ENCODE peak calls at places on chromosomes 5 and 9, in seven cellular contexts. One of them, this sample, is unnamed.

GRCh38 chr5:128516978-128517377 is 21.1 kb downstream of the FBN2 start:
- DNase-seq in H4: no peak
- DNase-seq in stimulated activated CD8-positive, alpha-beta memory T cell treated with anti-CD3 and anti-CD28 coated beads, Interleukin-15, amount 100 ng/mL, for 1 hour: no peak
- DNase-seq in IMR-90: no peak
- DNase-seq in left cardiac atrium: no peak
- DNase-seq in ureter: no peak
- DNase-seq in HuH-7: no peak
- DNase-seq in this sample: no peak

GRCh38 chr5:146860213-146860891 is 18.2 kb downstream of the PPP2R2B start:
- DNase-seq in H4: peak; percentile 15
- DNase-seq in stimulated activated CD8-positive, alpha-beta memory T cell treated with anti-CD3 and anti-CD28 coated beads, Interleukin-15, amount 100 ng/mL, for 1 hour: no peak
- DNase-seq in IMR-90: no peak
- DNase-seq in left cardiac atrium: no peak
- DNase-seq in ureter: no peak
- DNase-seq in HuH-7: no peak
- DNase-seq in this sample: no peak

GRCh38 chr9:129437626-129438323 is 183.1 kb downstream of the C9orf50 start:
- DNase-seq in H4: no peak
- DNase-seq in stimulated activated CD8-positive, alpha-beta memory T cell treated with anti-CD3 and anti-CD28 coated beads, Interleukin-15, amount 100 ng/mL, for 1 hour: no peak
- DNase-seq in IMR-90: no peak
- DNase-seq in left cardiac atrium: no peak
- DNase-seq in ureter: no peak
- DNase-seq in HuH-7: no peak
- DNase-seq in this sample: no peak

GRCh38 chr9:99056876-99057664 is 47.8 kb upstream of the TGFBR1 start:
- DNase-seq in H4: peak; percentile 60
- DNase-seq in stimulated activated CD8-positive, alpha-beta memory T cell treated with anti-CD3 and anti-CD28 coated beads, Interleukin-15, amount 100 ng/mL, for 1 hour: no peak
- DNase-seq in IMR-90: peak; percentile 91
- DNase-seq in left cardiac atrium: no peak
- DNase-seq in ureter: no peak
- DNase-seq in HuH-7: no peak
- DNase-seq in this sample: no peak

GRCh38 chr9:135077497-135078200 is 9.8 kb upstream of the OLFM1 start:
- DNase-seq in H4: peak; percentile 44
- DNase-seq in stimulated activated CD8-positive, alpha-beta memory T cell treated with anti-CD3 and anti-CD28 coated beads, Interleukin-15, amount 100 ng/mL, for 1 hour: no peak
- DNase-seq in IMR-90: no peak
- DNase-seq in left cardiac atrium: no peak
- DNase-seq in ureter: no peak
- DNase-seq in HuH-7: peak; percentile 51
- DNase-seq in this sample: peak; percentile 58

GRCh38 chr5:107402881-107403280 is 267.9 kb downstream of the EFNA5 start:
- DNase-seq in H4: no peak
- DNase-seq in stimulated activated CD8-positive, alpha-beta memory T cell treated with anti-CD3 and anti-CD28 coated beads, Interleukin-15, amount 100 ng/mL, for 1 hour: no peak
- DNase-seq in IMR-90: no peak
- DNase-seq in left cardiac atrium: no peak
- DNase-seq in ureter: no peak
- DNase-seq in HuH-7: no peak
- DNase-seq in this sample: peak; percentile 90

GRCh38 chr9:21559402-21560280 is 77.5 kb upstream of the IFNE start:
- DNase-seq in H4: no peak
- DNase-seq in stimulated activated CD8-positive, alpha-beta memory T cell treated with anti-CD3 and anti-CD28 coated beads, Interleukin-15, amount 100 ng/mL, for 1 hour: no peak
- DNase-seq in IMR-90: peak; percentile 55
- DNase-seq in left cardiac atrium: peak; percentile 24
- DNase-seq in ureter: peak; percentile 66
- DNase-seq in HuH-7: peak; percentile 5
- DNase-seq in this sample: no peak

GRCh38 chr5:140273401-140273877 is 29.5 kb downstream of the PFDN1 start:
- DNase-seq in H4: no peak
- DNase-seq in stimulated activated CD8-positive, alpha-beta memory T cell treated with anti-CD3 and anti-CD28 coated beads, Interleukin-15, amount 100 ng/mL, for 1 hour: no peak
- DNase-seq in IMR-90: peak; percentile 34
- DNase-seq in left cardiac atrium: peak; percentile 29
- DNase-seq in ureter: no peak
- DNase-seq in HuH-7: no peak
- DNase-seq in this sample: no peak

This sample was measured in A673.